ENCODE peak calls at places on chromosome 21, in six cellular contexts. I, E, S, L, V and K are unnamed samples.

GRCh38 chr21:24456358-24456757 is 1150.9 kb downstream of the MRPL39 start:
- DNase-seq in E (no peak), I (peak; percentile 0), L (no peak), V (no peak), S (no peak), K (no peak)

GRCh38 chr21:43315244-43316137 is 111.4 kb downstream of the SIK1 start:
- DNase-seq in V (no peak), S (peak; percentile 19), L (no peak), E (no peak), I (no peak), K (no peak)

GRCh38 chr21:31196724-31197123 is 147.3 kb downstream of the TIAM1 start:
- DNase-seq in V (no peak), I (no peak), S (no peak), E (no peak), L (no peak), K (no peak)

GRCh38 chr21:29237110-29238051 is 61.3 kb upstream of the BACH1 start:
- DNase-seq in L (no peak), E (no peak), V (no peak), I (no peak), S (no peak), K (no peak)

GRCh38 chr21:27586326-27586725 is 619.4 kb upstream of the ADAMTS5 start:
- DNase-seq in I (no peak), V (no peak), S (no peak), E (no peak), L (no peak), K (no peak)

GRCh38 chr21:40386301-40386911 is 460.6 kb downstream of the DSCAM start:
- DNase-seq in S (peak; percentile 61), I (no peak), E (peak; percentile 43), V (no peak), L (no peak), K (no peak)

GRCh38 chr21:35559128-35559831 is 501.0 kb downstream of the SETD4 start:
- DNase-seq in S (no peak), L (no peak), I (peak; percentile 96), V (no peak), E (peak; percentile 96), K (no peak)

GRCh38 chr21:40587786-40588353 is 259.1 kb downstream of the DSCAM start:
- DNase-seq in S (no peak), E (no peak), I (no peak), V (no peak), L (no peak), K (no peak)

GRCh38 chr21:32423846-32424535 is 11.5 kb downstream of the EVA1C start:
- DNase-seq in E (no peak), L (no peak), I (no peak), V (no peak), S (no peak), K (no peak)

GRCh38 chr21:33080376-33080775 is 10.4 kb downstream of the OLIG1 start:
- DNase-seq in V (no peak), E (no peak), I (no peak), L (no peak), S (no peak), K (no peak)

GRCh38 chr21:15066231-15066577 is 1.4 kb upstream of the NRIP1 start:
- DNase-seq in E (no peak), V (no peak), S (no peak), I (no peak), L (no peak), K (no peak)

GRCh38 chr21:40186036-40186435 is 318.8 kb downstream of the PCP4 start:
- DNase-seq in V (no peak), E (no peak), I (no peak), L (no peak), S (no peak), K (no peak)

GRCh38 chr21:32189688-32190483 is 89.0 kb downstream of the MIS18A start:
- DNase-seq in E (no peak), I (no peak), V (no peak), L (no peak), S (no peak), K (no peak)

GRCh38 chr21:21973806-21974205 is 975.6 kb downstream of the NCAM2 start:
- DNase-seq in I (peak; percentile 44), V (no peak), S (no peak), L (no peak), E (peak; percentile 0), K (no peak)

GRCh38 chr21:14545906-14546480 is at the start of gene SAMSN1:
- DNase-seq in E (no peak), L (no peak), S (peak; percentile 28), I (peak; percentile 45), V (no peak), K (no peak)

GRCh38 chr21:43362928-43363314 is 64.0 kb downstream of the SIK1 start:
- DNase-seq in L (no peak), E (no peak), S (peak; percentile 7), I (no peak), V (no peak), K (no peak)

GRCh38 chr21:32316363-32317215 is 17.9 kb downstream of the MRAP start:
- DNase-seq in S (no peak), E (no peak), L (no peak), V (no peak), I (no peak), K (no peak)

GRCh38 chr21:26810266-26810665 is 34.9 kb downstream of the ADAMTS1 start:
- DNase-seq in L (no peak), I (peak; percentile 68), S (no peak), E (no peak), V (no peak), K (no peak)

GRCh38 chr21:26840206-26840605 is 5.0 kb downstream of the ADAMTS1 start:
- DNase-seq in V (peak; percentile 50), I (no peak), S (no peak), L (no peak), E (no peak), K (no peak)

GRCh38 chr21:46599251-46599572 is 5.7 kb downstream of the S100B start:
- DNase-seq in I (peak; percentile 92), E (peak; percentile 94), L (no peak), V (no peak), S (no peak), K (no peak)

GRCh38 chr21:14046401-14046800 is 164.4 kb downstream of the LIPI start:
- DNase-seq in L (no peak), V (no peak), I (peak; percentile 7), E (no peak), S (no peak), K (no peak)

GRCh38 chr21:39911792-39912191 is 44.6 kb downstream of the PCP4 start:
- DNase-seq in E (no peak), L (no peak), S (no peak), V (no peak), I (no peak), K (no peak)

GRCh38 chr21:40841524-40842196 is 5.3 kb downstream of the DSCAM start:
- DNase-seq in S (peak; percentile 77), E (no peak), I (no peak), V (no peak), L (no peak), K (no peak)

GRCh38 chr21:16305686-16306085 is 575.9 kb downstream of the USP25 start:
- DNase-seq in I (peak; percentile 77), L (no peak), V (peak; percentile 36), E (no peak), S (no peak), K (no peak)

GRCh38 chr21:43312751-43313169 is 114.2 kb downstream of the SIK1 start:
- DNase-seq in L (no peak), E (no peak), V (no peak), S (peak; percentile 16), I (no peak), K (no peak)

GRCh38 chr21:36135391-36136094 is 664 bp downstream of the CBR3 start:
- DNase-seq in V (peak; percentile 76), S (peak; percentile 50), L (no peak), E (peak; percentile 96), I (peak; percentile 80), K (peak; percentile 33)

GRCh38 chr21:44253832-44254700 is 7.6 kb downstream of the DNMT3L start:
- DNase-seq in I (no peak), L (no peak), E (peak; percentile 77), V (peak; percentile 9), S (no peak), K (no peak)

GRCh38 chr21:35401476-35401875 is 352.4 kb upstream of the RUNX1 start:
- DNase-seq in I (no peak), L (no peak), S (no peak), E (peak; percentile 35), V (no peak), K (no peak)

GRCh38 chr21:27505516-27505915 is 538.6 kb upstream of the ADAMTS5 start:
- DNase-seq in V (no peak), S (no peak), I (peak; percentile 67), E (no peak), L (no peak), K (no peak)

GRCh38 chr21:45555557-45556301 is 13.5 kb upstream of the SLC19A1 start:
- DNase-seq in E (peak; percentile 99), L (peak; percentile 81), V (peak; percentile 90), I (peak; percentile 83), S (peak; percentile 87), K (no peak)
- TF ChIP-seq CTCF in E (peak; percentile 90), L (peak; percentile 94), V (peak; percentile 95), I (peak; percentile 79), S (peak; percentile 89), K (peak; percentile 73)

DNA sequence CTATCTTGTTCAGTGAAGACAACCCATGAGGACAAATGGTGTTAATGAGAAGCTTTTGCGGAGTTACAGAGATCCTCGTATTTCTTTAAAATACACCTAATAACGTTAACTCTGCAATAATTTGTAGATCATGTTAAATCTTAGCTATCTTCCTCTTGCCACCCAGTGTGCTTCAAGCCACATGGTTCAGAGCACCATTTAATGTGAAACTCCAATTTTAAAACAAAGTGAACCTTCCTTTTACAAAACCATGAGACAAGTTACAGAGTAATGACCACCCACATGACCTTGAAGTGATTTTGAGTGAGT is 1.7 kb upstream of the KCNE2 start:
- DNase-seq in L (no peak), S (no peak), E (no peak), I (no peak), V (no peak), K (no peak)
- TF ChIP-seq CTCF in L (peak; percentile 53), S (no peak), E (no peak), I (no peak), V (no peak), K (no peak)

DNA sequence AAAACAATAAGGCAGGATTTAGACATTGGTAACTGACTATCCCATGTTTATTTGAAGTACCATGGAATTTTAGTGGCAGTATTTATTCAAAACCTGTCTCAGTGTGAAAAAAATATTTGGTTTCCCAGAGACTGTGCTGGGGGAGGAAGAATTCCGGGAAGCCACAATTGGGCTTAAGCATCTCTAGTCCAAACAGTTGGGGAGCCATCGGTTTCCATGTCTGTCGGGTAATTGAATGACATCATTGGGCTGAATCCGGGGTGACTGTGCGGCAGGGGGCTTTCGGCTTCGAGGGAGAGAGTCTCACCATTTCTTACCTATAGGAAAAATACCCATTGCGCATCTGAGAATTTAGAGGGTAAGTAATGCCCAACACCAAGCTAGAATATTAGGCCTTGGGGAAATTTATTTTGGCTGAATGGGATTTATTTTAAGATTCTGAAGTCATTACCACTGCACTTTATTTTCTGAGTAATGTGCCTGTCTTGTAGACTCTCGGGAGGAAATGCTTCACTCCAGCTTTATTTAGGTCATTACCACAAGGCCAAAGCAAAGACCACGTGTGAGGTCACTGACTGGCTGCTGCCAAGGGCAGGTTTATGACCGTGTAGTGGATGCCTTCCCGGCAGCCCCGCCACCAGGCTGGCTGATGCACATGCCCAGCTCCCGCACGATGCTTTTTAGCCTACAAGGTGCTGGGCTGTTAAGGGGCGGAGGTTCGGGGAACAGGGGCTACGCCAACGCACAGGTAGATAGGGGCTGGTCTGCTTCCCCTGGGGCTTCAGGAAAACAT is 23.1 kb upstream of the UMODL1 start:
- DNase-seq in E (peak; percentile 98), I (peak; percentile 93), S (no peak), V (peak; percentile 68), L (no peak), K (no peak)
- TF ChIP-seq CTCF in E (peak; percentile 29), I (peak; percentile 28), S (no peak), V (no peak), L (no peak), K (no peak)

GRCh38 chr21:18801468-18801867 is 397.9 kb upstream of the TMPRSS15 start:
- DNase-seq in S (no peak), E (no peak), V (no peak), L (no peak), I (peak; percentile 51), K (no peak)
- TF ChIP-seq CTCF in S (no peak), E (no peak), V (no peak), L (peak; percentile 22), I (peak; percentile 48), K (no peak)